ENCODE peak calls at places on chromosomes 13 and 19, in six cellular contexts. I is substantia nigra; N is Kasumi-1; P is nucleus accumbens; B is AG04449; Q is stimulated activated CD8-positive, alpha-beta memory T cell treated with anti-CD3 and anti-CD28 coated beads, Interleukin-4, amount 100 ng/mL, for 1 hour. E is an unnamed sample.

GRCh38 chr13:50892162-50892944 is 17.2 kb upstream of the RNASEH2B start:
- DNase-seq in I (no peak), N (peak), P (no peak), B (no peak), Q (no peak), E (no peak)

GRCh38 chr19:49761625-49762311 is 1.3 kb downstream of the TSKS start:
- DNase-seq in I (no peak), N (peak), P (no peak), B (no peak), Q (no peak), E (no peak)

GRCh38 chr13:112714366-112714765 is 24.5 kb downstream of the ATP11A start:
- DNase-seq in I (no peak), N (no peak), P (no peak), B (no peak), Q (no peak), E (no peak)

GRCh38 chr19:24074720-24075119 is 12.3 kb upstream of the ZNF254 start:
- DNase-seq in I (no peak), N (peak), P (no peak), B (no peak), Q (no peak), E (no peak)

GRCh38 chr13:77002590-77003190 is 10.8 kb downstream of the CLN5 start:
- DNase-seq in I (no peak), N (peak), P (no peak), B (no peak), Q (no peak), E (no peak)

GRCh38 chr13:80359459-80360297 is 18.8 kb upstream of the SPRY2 start:
- DNase-seq in I (no peak), N (no peak), P (no peak), B (no peak), Q (no peak), E (no peak)

GRCh38 chr13:93413972-93414717 is 187.5 kb downstream of the GPC6 start:
- DNase-seq in I (no peak), N (no peak), P (no peak), B (no peak), Q (no peak), E (no peak)

GRCh38 chr13:61039302-61039701 is 376.3 kb downstream of the PCDH20 start:
- DNase-seq in I (no peak), N (no peak), P (no peak), B (no peak), Q (no peak), E (no peak)

GRCh38 chr13:74770361-74770760 is 636.2 kb upstream of the KLF12 start:
- DNase-seq in I (no peak), N (no peak), P (no peak), B (peak), Q (no peak), E (no peak)

GRCh38 chr13:32902898-32903297 is 113.3 kb upstream of the KL start:
- DNase-seq in I (no peak), N (no peak), P (no peak), B (no peak), Q (no peak), E (no peak)

GRCh38 chr13:84616864-84617263 is 734.6 kb upstream of the SLITRK1 start:
- DNase-seq in I (no peak), N (no peak), P (no peak), B (no peak), Q (no peak), E (no peak)

GRCh38 chr13:48965736-48966135 is 10.0 kb upstream of the FNDC3A start:
- DNase-seq in I (no peak), N (no peak), P (no peak), B (no peak), Q (no peak), E (no peak)

GRCh38 chr13:52713894-52714293 is 25.7 kb downstream of the CNMD start:
- DNase-seq in I (no peak), N (peak), P (no peak), B (no peak), Q (no peak), E (no peak)

GRCh38 chr13:43026262-43026661 is 2.9 kb downstream of the DNAJC15 start:
- DNase-seq in I (no peak), N (no peak), P (no peak), B (no peak), Q (no peak), E (no peak)

GRCh38 chr19:52936151-52936957 is 13.1 kb upstream of the ZNF888 start:
- DNase-seq in I (no peak), N (no peak), P (no peak), B (no peak), Q (no peak), E (no peak)

GRCh38 chr13:77928909-77929308 is 10.3 kb upstream of the EDNRB start:
- DNase-seq in I (no peak), N (peak), P (no peak), B (no peak), Q (no peak), E (no peak)

GRCh38 chr19:34365463-34366401 is 736 bp downstream of the GPI start:
- DNase-seq in I (no peak), N (no peak), P (peak), B (no peak), Q (no peak), E (no peak)

GRCh38 chr19:17328517-17329060 is 6.1 kb downstream of the ANO8 start:
- DNase-seq in I (no peak), N (no peak), P (no peak), B (no peak), Q (no peak), E (no peak)

GRCh38 chr13:65881561-65882155 is 1348.5 kb downstream of the PCDH9 start:
- DNase-seq in I (no peak), N (no peak), P (no peak), B (no peak), Q (no peak), E (no peak)

GRCh38 chr19:55360902-55361301 is 2.2 kb downstream of the GARIN5B start:
- DNase-seq in I (no peak), N (no peak), P (no peak), B (no peak), Q (no peak), E (no peak)

GRCh38 chr13:31046711-31047279 is 114.3 kb downstream of the TEX26 start:
- DNase-seq in I (no peak), N (no peak), P (peak), B (no peak), Q (no peak), E (peak)

GRCh38 chr19:10420444-10421239 is at the start of gene PDE4A:
- DNase-seq in I (no peak), N (peak), P (peak), B (no peak), Q (no peak), E (peak)

GRCh38 chr13:57787058-57787791 is 155.7 kb downstream of the PCDH17 start:
- DNase-seq in I (no peak), N (no peak), P (no peak), B (no peak), Q (no peak), E (peak)

GRCh38 chr13:67086260-67086659 is 143.9 kb downstream of the PCDH9 start:
- DNase-seq in I (no peak), N (no peak), P (no peak), B (no peak), Q (no peak), E (no peak)

GRCh38 chr19:5222821-5223321 is 117.7 kb downstream of the PTPRS start:
- DNase-seq in I (no peak), N (no peak), P (no peak), B (no peak), Q (no peak), E (no peak)

GRCh38 chr13:113291997-113292862 is 4.8 kb upstream of the LAMP1 start:
- DNase-seq in I (no peak), N (peak), P (no peak), B (no peak), Q (no peak), E (no peak)

GRCh38 chr19:33631628-33631995 is 9.9 kb downstream of the CHST8 start:
- DNase-seq in I (no peak), N (no peak), P (no peak), B (no peak), Q (no peak), E (no peak)

GRCh38 chr19:35088514-35088913 is 27.1 kb upstream of the FXYD3 start:
- DNase-seq in I (no peak), N (no peak), P (no peak), B (peak), Q (no peak), E (peak)

GRCh38 chr13:113207890-113208423 is 512 bp downstream of the PCID2 start:
- DNase-seq in I (no peak), N (no peak), P (no peak), B (no peak), Q (no peak), E (no peak)

GRCh38 chr13:79741006-79741405 is 260.1 kb downstream of the NDFIP2 start:
- DNase-seq in I (no peak), N (no peak), P (no peak), B (no peak), Q (no peak), E (no peak)

GRCh38 chr19:33393286-33394005 is 19.9 kb downstream of the CEBPG start:
- DNase-seq in I (no peak), N (no peak), P (no peak), B (no peak), Q (no peak), E (no peak)

GRCh38 chr19:3809881-3810707 is 23.9 kb upstream of the MATK start:
- DNase-seq in I (no peak), N (no peak), P (no peak), B (no peak), Q (no peak), E (no peak)

GRCh38 chr19:38729653-38730469 is 14.4 kb downstream of the CAPN12 start:
- DNase-seq in I (no peak), N (peak), P (peak), B (no peak), Q (peak), E (no peak)

GRCh38 chr13:112688560-112689497 is 1.0 kb upstream of the ATP11A start:
- DNase-seq in I (no peak), N (peak), P (no peak), B (no peak), Q (no peak), E (no peak)

GRCh38 chr19:12065100-12065538 is 588 bp downstream of the ZNF844 start:
- DNase-seq in I (peak), N (no peak), P (peak), B (no peak), Q (no peak), E (no peak)

GRCh38 chr19:56838930-56839664 is 1.4 kb downstream of the PEG3 start:
- DNase-seq in I (peak), N (no peak), P (peak), B (no peak), Q (no peak), E (no peak)

GRCh38 chr19:58450836-58451357 is 525 bp upstream of the ZNF324B start:
- DNase-seq in I (no peak), N (no peak), P (no peak), B (no peak), Q (no peak), E (no peak)

GRCh38 chr19:41967056-41967783 is 8.1 kb upstream of the RABAC1 start:
- DNase-seq in I (no peak), N (no peak), P (no peak), B (no peak), Q (no peak), E (no peak)

GRCh38 chr13:51423766-51424165 is 29.1 kb downstream of the INTS6 start:
- DNase-seq in I (no peak), N (no peak), P (no peak), B (no peak), Q (no peak), E (no peak)

E was measured in NCI-H524 treated with DMSO at 0.1 percent for 48 hours.